ENCODE peak calls at places on chromosomes 11 and 22, in eight cellular contexts. M is thoracic aorta, U is BE2C, J is Panc1, V is PC-3, I is bronchial epithelial cell, B is cardiac fibroblast, D is upper lobe of right lung. E is an unnamed sample.

GRCh38 chr22:44345872-44346271 is 33.1 kb upstream of the SHISAL1 start:
- DNase-seq in M (no peak), U (no peak), J (no peak), V (no peak), I (no peak), B (no peak), D (no peak), E (no peak)

GRCh38 chr11:102267602-102268001 is 49.7 kb upstream of the BIRC3 start:
- DNase-seq in M (no peak), U (no peak), J (no peak), V (peak; percentile 81), I (peak; percentile 70), B (peak; percentile 54), D (no peak), E (no peak)

GRCh38 chr11:126188332-126189108 is 22.9 kb downstream of the RPUSD4 start:
- DNase-seq in M (no peak), U (no peak), J (no peak), V (no peak), I (no peak), B (no peak), D (peak; percentile 40), E (no peak)

GRCh38 chr22:17773606-17774205 is 563 bp downstream of the BID start:
- DNase-seq in M (no peak), U (peak; percentile 85), J (no peak), V (peak; percentile 47), I (peak; percentile 12), B (peak; percentile 24), D (no peak), E (peak; percentile 77)

GRCh38 chr11:12900496-12900895 is 108.6 kb upstream of the RASSF10 start:
- DNase-seq in M (no peak), U (no peak), J (no peak), V (peak; percentile 89), I (peak; percentile 93), B (peak; percentile 97), D (no peak), E (no peak)

GRCh38 chr11:66343176-66343575 is 1.7 kb downstream of the BRMS1 start:
- DNase-seq in M (no peak), U (no peak), J (no peak), V (no peak), I (no peak), B (no peak), D (peak; percentile 3), E (no peak)

GRCh38 chr11:108872781-108873291 is 208.0 kb downstream of the DDX10 start:
- DNase-seq in M (no peak), U (no peak), J (no peak), V (peak; percentile 77), I (peak; percentile 66), B (peak; percentile 76), D (no peak), E (no peak)

GRCh38 chr11:119807841-119808240 is 78.8 kb upstream of the NECTIN1 start:
- DNase-seq in M (no peak), U (no peak), J (no peak), V (no peak), I (no peak), B (no peak), D (no peak), E (peak; percentile 8)

GRCh38 chr11:17827006-17827405 is 92.4 kb downstream of the KCNC1 start:
- DNase-seq in M (no peak), U (no peak), J (no peak), V (peak; percentile 41), I (peak; percentile 48), B (no peak), D (no peak), E (no peak)

GRCh38 chr11:57453543-57454177 is 6.7 kb upstream of the RTN4RL2 start:
- DNase-seq in M (no peak), U (no peak), J (no peak), V (no peak), I (no peak), B (no peak), D (no peak), E (no peak)

GRCh38 chr22:37674951-37675929 is at the start of gene LGALS1:
- DNase-seq in M (peak; percentile 92), U (peak; percentile 94), J (peak; percentile 69), V (peak; percentile 95), I (peak; percentile 84), B (peak; percentile 99), D (peak; percentile 96), E (peak; percentile 41)

GRCh38 chr11:32385998-32386397 is 49.3 kb downstream of the WT1 start:
- DNase-seq in M (no peak), U (peak; percentile 54), J (no peak), V (peak; percentile 64), I (peak; percentile 47), B (peak; percentile 77), D (no peak), E (no peak)
- TF ChIP-seq CTCF in M (no peak), U (peak; percentile 67), J (peak; percentile 71), V (peak; percentile 69), I (peak; percentile 57), B (peak; percentile 83), D (no peak), E (no peak)

GRCh38 chr11:132855516-132855915 is 676.8 kb downstream of the OPCML start:
- DNase-seq in M (no peak), U (no peak), J (no peak), V (no peak), I (peak; percentile 57), B (no peak), D (no peak), E (no peak)
- TF ChIP-seq CTCF in M (no peak), U (no peak), J (no peak), V (no peak), I (no peak), B (no peak), D (no peak), E (no peak)

GRCh38 chr22:33922268-33922667 is 2.0 kb upstream of the LARGE1 start:
- DNase-seq in M (no peak), U (peak; percentile 7), J (no peak), V (no peak), I (no peak), B (peak; percentile 37), D (no peak), E (peak; percentile 62)

GRCh38 chr22:33925194-33925593 is 4.9 kb upstream of the LARGE1 start:
- DNase-seq in M (no peak), U (no peak), J (no peak), V (no peak), I (no peak), B (no peak), D (no peak), E (no peak)

GRCh38 chr22:33921576-33922181 is 1.4 kb upstream of the LARGE1 start:
- DNase-seq in M (no peak), U (peak; percentile 50), J (no peak), V (no peak), I (peak; percentile 32), B (peak; percentile 61), D (peak; percentile 77), E (peak; percentile 90)

GRCh38 chr22:33923033-33923432 is 2.8 kb upstream of the LARGE1 start:
- DNase-seq in M (no peak), U (no peak), J (no peak), V (no peak), I (no peak), B (peak; percentile 32), D (no peak), E (no peak)

GRCh38 chr22:33923660-33924246 is 3.5 kb upstream of the LARGE1 start:
- DNase-seq in M (peak; percentile 16), U (peak; percentile 61), J (no peak), V (peak; percentile 56), I (peak; percentile 60), B (peak; percentile 86), D (no peak), E (peak; percentile 66)
- TF ChIP-seq CTCF in M (peak; percentile 78), U (peak; percentile 80), J (peak; percentile 76), V (peak; percentile 58), I (peak; percentile 77), B (peak; percentile 79), D (peak; percentile 80), E (peak; percentile 90)

GRCh38 chr11:116211166-116211565 is 561.6 kb downstream of the BUD13 start:
- DNase-seq in M (no peak), U (no peak), J (no peak), V (no peak), I (no peak), B (no peak), D (no peak), E (no peak)

GRCh38 chr11:116217006-116217405 is 555.8 kb downstream of the BUD13 start:
- DNase-seq in M (no peak), U (no peak), J (no peak), V (peak; percentile 57), I (peak; percentile 37), B (peak; percentile 47), D (peak; percentile 80), E (peak; percentile 81)

GRCh38 chr11:116217441-116217840 is 555.3 kb downstream of the BUD13 start:
- DNase-seq in M (no peak), U (no peak), J (no peak), V (no peak), I (no peak), B (no peak), D (no peak), E (no peak)

GRCh38 chr11:116219171-116219635 is 553.6 kb downstream of the BUD13 start:
- DNase-seq in M (no peak), U (peak; percentile 70), J (no peak), V (no peak), I (no peak), B (no peak), D (no peak), E (no peak)

GRCh38 chr11:116215471-116216113 is 557.2 kb downstream of the BUD13 start:
- DNase-seq in M (no peak), U (no peak), J (no peak), V (no peak), I (peak; percentile 5), B (no peak), D (no peak), E (no peak)
- TF ChIP-seq CTCF in M (no peak), U (peak; percentile 55), J (no peak), V (peak; percentile 24), I (peak; percentile 10), B (no peak), D (peak; percentile 32), E (peak; percentile 37)

DNA sequence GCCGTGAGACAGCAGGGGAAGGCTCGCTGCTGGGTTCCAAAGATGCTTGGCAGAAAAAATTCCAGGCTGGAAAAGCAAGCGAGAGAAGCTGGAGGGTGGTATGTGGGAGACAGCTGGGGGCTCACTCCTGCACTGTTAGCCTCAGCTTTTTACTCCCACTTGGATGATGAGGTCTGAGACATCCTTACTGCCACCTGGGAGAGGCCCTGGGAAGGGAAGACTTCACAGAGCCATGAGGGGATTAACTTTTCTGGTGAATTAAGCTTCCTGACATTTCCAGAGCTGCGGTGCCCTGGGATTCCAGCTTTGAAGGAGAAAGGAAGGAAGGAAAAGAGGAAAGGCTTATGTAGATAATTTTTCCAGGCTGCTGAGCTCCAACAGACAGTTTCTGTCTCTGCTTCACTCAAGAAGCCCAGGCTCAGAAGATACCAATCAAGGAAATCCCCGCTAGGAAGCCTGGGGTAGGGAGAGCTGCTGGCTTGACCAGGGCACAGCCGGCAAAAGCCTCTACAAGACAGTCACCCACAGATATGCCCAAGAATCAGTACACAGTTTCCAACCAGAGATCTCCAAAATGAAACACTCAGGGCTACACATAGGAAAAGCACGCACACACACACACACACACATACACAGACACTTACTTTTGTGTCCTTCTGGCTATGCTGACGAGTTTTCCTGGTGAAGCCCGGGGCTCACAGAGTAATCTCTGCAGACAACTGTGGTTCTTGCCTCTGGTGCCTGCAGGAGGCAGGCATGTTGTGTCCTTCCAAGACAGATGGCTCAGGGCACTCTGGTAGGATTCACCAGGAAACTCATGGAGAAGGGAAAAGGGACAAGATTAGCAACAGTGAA is 907 bp downstream of the MCHR1 start:
- DNase-seq in M (no peak), U (peak; percentile 54), J (no peak), V (no peak), I (no peak), B (peak; percentile 20), D (no peak), E (no peak)
- TF ChIP-seq CTCF in M (no peak), U (peak; percentile 60), J (no peak), V (no peak), I (no peak), B (no peak), D (no peak), E (no peak)